ENCODE peak calls at places on chromosomes 11 and 22, in ten cellular contexts. D, N, U, I, F, Z, B, G, P and K are unnamed samples.
A peak's percentile ranks its signal among the peaks of the same experiment; 100 is the strongest.

GRCh38 chr11:74371269-74372039 is 26.8 kb downstream of the PGM2L1 start:
- DNase-seq in D (no peak), N (peak; percentile 56), U (peak; percentile 21), I (peak; percentile 2), F (no peak), Z (no peak), B (peak; percentile 38), G (no peak), P (no peak), K (peak; percentile 76)

GRCh38 chr11:45180888-45181594 is 34.6 kb downstream of the PRDM11 start:
- DNase-seq in D (peak; percentile 89), N (peak; percentile 90), U (peak; percentile 64), I (no peak), F (no peak), Z (peak; percentile 35), B (peak; percentile 65), G (no peak), P (no peak), K (no peak)

GRCh38 chr22:46712288-46712687 is 25.8 kb downstream of the CERK start:
- DNase-seq in D (no peak), N (no peak), U (no peak), I (no peak), F (no peak), Z (no peak), B (no peak), G (no peak), P (no peak), K (no peak)

GRCh38 chr11:41879186-41879738 is 419.8 kb upstream of the LRRC4C start:
- DNase-seq in D (no peak), N (no peak), U (no peak), I (no peak), F (no peak), Z (no peak), B (no peak), G (no peak), P (no peak), K (no peak)

GRCh38 chr11:27938011-27938410 is 169.9 kb downstream of the KIF18A start:
- DNase-seq in D (no peak), N (no peak), U (peak; percentile 30), I (no peak), F (no peak), Z (no peak), B (no peak), G (no peak), P (no peak), K (no peak)

GRCh38 chr22:34973926-34974325 is 92.0 kb upstream of the ISX start:
- DNase-seq in D (no peak), N (no peak), U (no peak), I (no peak), F (no peak), Z (no peak), B (no peak), G (no peak), P (no peak), K (no peak)

GRCh38 chr22:35742342-35743100 is 24.8 kb downstream of the APOL5 start:
- DNase-seq in D (no peak), N (peak; percentile 28), U (peak; percentile 70), I (peak; percentile 58), F (no peak), Z (no peak), B (peak; percentile 76), G (no peak), P (no peak), K (peak; percentile 6)

GRCh38 chr11:106495046-106495445 is 417.6 kb downstream of the AASDHPPT start:
- DNase-seq in D (no peak), N (no peak), U (peak; percentile 7), I (no peak), F (no peak), Z (no peak), B (peak; percentile 28), G (no peak), P (no peak), K (no peak)

GRCh38 chr11:125498521-125498920 is 2.5 kb upstream of the FEZ1 start:
- DNase-seq in D (no peak), N (no peak), U (no peak), I (no peak), F (no peak), Z (no peak), B (no peak), G (no peak), P (no peak), K (no peak)

GRCh38 chr11:68677432-68677831 is 6.9 kb upstream of the GAL start:
- DNase-seq in D (no peak), N (peak; percentile 97), U (peak; percentile 79), I (peak; percentile 29), F (no peak), Z (no peak), B (peak; percentile 93), G (no peak), P (peak; percentile 48), K (no peak)